ENCODE peak calls at places on chromosomes 3 and 15, in four cellular contexts. P, C, V and N are unnamed samples.

GRCh38 chr3:172181936-172182708 is 142.7 kb downstream of the FNDC3B start:
- DNase-seq in P (no peak), C (no peak), V (peak; percentile 82), N (no peak)

GRCh38 chr3:122776675-122777074 is 17.0 kb downstream of the HSPBAP1 start:
- DNase-seq in P (no peak), C (no peak), V (no peak), N (no peak)

GRCh38 chr3:148955544-148956346 is 35.6 kb upstream of the GYG1 start:
- DNase-seq in P (no peak), C (peak; percentile 90), V (peak; percentile 95), N (no peak)

GRCh38 chr3:141368062-141368924 is at the start of gene ZBTB38:
- DNase-seq in P (no peak), C (peak; percentile 74), V (peak; percentile 97), N (no peak)

GRCh38 chr15:88835119-88835518 is 31.9 kb downstream of the ACAN start:
- DNase-seq in P (no peak), C (peak; percentile 38), V (peak; percentile 10), N (no peak)

GRCh38 chr3:161991901-161992300 is 495.3 kb downstream of the OTOL1 start:
- DNase-seq in P (no peak), C (no peak), V (no peak), N (no peak)

GRCh38 chr3:136141296-136141785 is 54.8 kb downstream of the MSL2 start:
- DNase-seq in P (no peak), C (no peak), V (no peak), N (no peak)

GRCh38 chr3:82293867-82294266 is 532.4 kb upstream of the GBE1 start:
- DNase-seq in P (no peak), C (no peak), V (no peak), N (no peak)

GRCh38 chr3:145785650-145786049 is 375.3 kb downstream of the PLOD2 start:
- DNase-seq in P (no peak), C (no peak), V (no peak), N (no peak)

GRCh38 chr3:16124636-16125035 is 49.8 kb upstream of the GALNT15 start:
- DNase-seq in P (no peak), C (peak; percentile 99), V (peak; percentile 100), N (no peak)

GRCh38 chr15:79265987-79266579 is 16.4 kb upstream of the ANKRD34C start:
- DNase-seq in P (no peak), C (no peak), V (no peak), N (no peak)

GRCh38 chr15:79380755-79381499 is 51.2 kb upstream of the MINAR1 start:
- DNase-seq in P (peak; percentile 35), C (peak; percentile 34), V (peak; percentile 74), N (no peak)